ENCODE peak calls at places on chromosomes 1 and 21, in eight cellular contexts. One of them, this sample, is unnamed.

GRCh38 chr1:194267021-194267420 is 1080.6 kb upstream of the B3GALT2 start:
- DNase-seq in foreskin fibroblast: no peak
- DNase-seq in HFFc6: peak; percentile 40
- DNase-seq in COLO829: no peak
- DNase-seq in MCF 10A: no peak
- DNase-seq in tibial nerve: no peak
- DNase-seq in HS-27A: no peak
- DNase-seq in GM12865: no peak
- DNase-seq in this sample: no peak

GRCh38 chr1:24149854-24150227 is 6.9 kb upstream of the IL22RA1 start:
- DNase-seq in GM12865: no peak
- DNase-seq in HFFc6: peak; percentile 73
- DNase-seq in MCF 10A: peak; percentile 73
- DNase-seq in HS-27A: peak; percentile 54
- DNase-seq in tibial nerve: no peak
- DNase-seq in COLO829: peak; percentile 61
- DNase-seq in foreskin fibroblast: no peak
- DNase-seq in this sample: peak; percentile 49

GRCh38 chr1:184056921-184057496 is 5.5 kb downstream of the TSEN15 start:
- DNase-seq in GM12865: no peak
- DNase-seq in HS-27A: peak; percentile 91
- DNase-seq in tibial nerve: no peak
- DNase-seq in foreskin fibroblast: peak; percentile 53
- DNase-seq in HFFc6: peak; percentile 80
- DNase-seq in COLO829: no peak
- DNase-seq in MCF 10A: peak; percentile 28
- DNase-seq in this sample: no peak

GRCh38 chr21:45940091-45940490 is 41.5 kb upstream of the COL6A1 start:
- DNase-seq in tibial nerve: no peak
- DNase-seq in GM12865: no peak
- DNase-seq in MCF 10A: no peak
- DNase-seq in COLO829: no peak
- DNase-seq in HFFc6: no peak
- DNase-seq in HS-27A: no peak
- DNase-seq in foreskin fibroblast: no peak
- DNase-seq in this sample: no peak

GRCh38 chr1:201561604-201562003 is 22.7 kb downstream of the NAV1 start:
- DNase-seq in HFFc6: no peak
- DNase-seq in COLO829: no peak
- DNase-seq in tibial nerve: no peak
- DNase-seq in HS-27A: no peak
- DNase-seq in GM12865: no peak
- DNase-seq in foreskin fibroblast: no peak
- DNase-seq in MCF 10A: peak; percentile 61
- DNase-seq in this sample: no peak

GRCh38 chr1:246215505-246215893 is 291.6 kb downstream of the SMYD3 start:
- DNase-seq in COLO829: no peak
- DNase-seq in HS-27A: no peak
- DNase-seq in tibial nerve: no peak
- DNase-seq in foreskin fibroblast: no peak
- DNase-seq in GM12865: no peak
- DNase-seq in MCF 10A: no peak
- DNase-seq in HFFc6: no peak
- DNase-seq in this sample: peak; percentile 71

GRCh38 chr1:173153503-173153902 is 53.6 kb downstream of the TNFSF4 start:
- DNase-seq in HS-27A: no peak
- DNase-seq in COLO829: no peak
- DNase-seq in MCF 10A: no peak
- DNase-seq in tibial nerve: no peak
- DNase-seq in foreskin fibroblast: no peak
- DNase-seq in GM12865: no peak
- DNase-seq in HFFc6: no peak
- DNase-seq in this sample: no peak

GRCh38 chr1:198605426-198605825 is 33.4 kb upstream of the PTPRC start:
- DNase-seq in GM12865: no peak
- DNase-seq in tibial nerve: no peak
- DNase-seq in HS-27A: no peak
- DNase-seq in foreskin fibroblast: no peak
- DNase-seq in MCF 10A: no peak
- DNase-seq in HFFc6: no peak
- DNase-seq in COLO829: no peak
- DNase-seq in this sample: no peak

GRCh38 chr1:36778773-36779172 is 255.5 kb downstream of the GRIK3 start:
- DNase-seq in foreskin fibroblast: no peak
- DNase-seq in MCF 10A: no peak
- DNase-seq in COLO829: no peak
- DNase-seq in tibial nerve: no peak
- DNase-seq in HFFc6: no peak
- DNase-seq in GM12865: no peak
- DNase-seq in HS-27A: no peak
- DNase-seq in this sample: no peak